ENCODE peak calls at places on chromosomes 16 and 17, in five cellular contexts. M is mammary epithelial cell, B is mesothelial cell of epicardium, U is thoracic aorta, T is HFFc6. W is an unnamed sample.
A peak's percentile ranks its signal among the peaks of the same experiment; 100 is the strongest.

GRCh38 chr16:3461120-3461519 is 17.6 kb downstream of the NAA60 start:
- DNase-seq in M (no peak), B (no peak), U (no peak), T (no peak), W (no peak)

GRCh38 chr17:59846391-59847165 is 46.2 kb downstream of the TUBD1 start:
- DNase-seq in M (peak; percentile 95), B (no peak), U (no peak), T (peak; percentile 57), W (no peak)

GRCh38 chr16:66549284-66550131 is at the start of gene TK2:
- DNase-seq in M (peak; percentile 39), B (peak; percentile 76), U (no peak), T (peak; percentile 53), W (peak; percentile 73)

GRCh38 chr17:73342057-73342522 is 30.3 kb upstream of the CDC42EP4 start:
- DNase-seq in M (peak; percentile 96), B (peak; percentile 69), U (peak; percentile 21), T (no peak), W (peak; percentile 80)

GRCh38 chr16:35750701-35751104 is 2291.3 kb downstream of the TP53TG3F start:
- DNase-seq in M (no peak), B (no peak), U (no peak), T (no peak), W (no peak)

GRCh38 chr16:47477680-47478079 is 16.5 kb downstream of the PHKB start:
- DNase-seq in M (peak; percentile 46), B (no peak), U (no peak), T (peak; percentile 41), W (no peak)

GRCh38 chr17:39962642-39963220 is at the start of gene GSDMA:
- DNase-seq in M (no peak), B (no peak), U (no peak), T (no peak), W (no peak)

GRCh38 chr17:3828151-3828851 is 17.7 kb downstream of the NCBP3 start:
- DNase-seq in M (no peak), B (no peak), U (no peak), T (peak; percentile 21), W (no peak)

GRCh38 chr17:19002805-19003542 is 1.6 kb downstream of the FAM83G start:
- DNase-seq in M (peak; percentile 13), B (no peak), U (no peak), T (peak; percentile 38), W (no peak)

GRCh38 chr16:19980866-19981265 is 92.8 kb downstream of the GPR139 start:
- DNase-seq in M (peak; percentile 1), B (no peak), U (no peak), T (no peak), W (peak; percentile 26)

GRCh38 chr16:51146256-51146924 is 4.7 kb downstream of the SALL1 start:
- DNase-seq in M (no peak), B (no peak), U (no peak), T (peak; percentile 47), W (no peak)
- TF ChIP-seq CTCF in M (no peak), B (no peak), U (no peak), T (peak; percentile 76), W (peak; percentile 23)

GRCh38 chr17:82270651-82271050 is 2.8 kb downstream of the CSNK1D start:
- DNase-seq in M (no peak), B (no peak), U (no peak), T (no peak), W (no peak)

GRCh38 chr17:82269138-82269881 is 4.2 kb downstream of the CSNK1D start:
- DNase-seq in M (no peak), B (no peak), U (no peak), T (no peak), W (no peak)

GRCh38 chr17:82266142-82266541 is 7.4 kb downstream of the CSNK1D start:
- DNase-seq in M (no peak), B (no peak), U (no peak), T (no peak), W (no peak)

GRCh38 chr17:82269882-82270500 is 3.5 kb downstream of the CSNK1D start:
- DNase-seq in M (no peak), B (no peak), U (no peak), T (no peak), W (no peak)

GRCh38 chr17:82267575-82268379 is 5.7 kb downstream of the CSNK1D start:
- DNase-seq in M (peak; percentile 86), B (no peak), U (peak; percentile 87), T (peak; percentile 96), W (no peak)
- TF ChIP-seq CTCF in M (no peak), B (no peak), U (no peak), T (peak; percentile 44), W (no peak)

GRCh38 chr16:1579214-1579613 is 32.7 kb downstream of the IFT140 start:
- DNase-seq in M (no peak), B (no peak), U (no peak), T (no peak), W (no peak)
- TF ChIP-seq CTCF in M (no peak), B (no peak), U (no peak), T (no peak), W (no peak)

GRCh38 chr17:29709861-29710849 is 87.4 kb upstream of the CORO6 start:
- DNase-seq in M (no peak), B (no peak), U (no peak), T (peak; percentile 13), W (no peak)
- TF ChIP-seq CTCF in M (no peak), B (no peak), U (no peak), T (no peak), W (no peak)

DNA sequence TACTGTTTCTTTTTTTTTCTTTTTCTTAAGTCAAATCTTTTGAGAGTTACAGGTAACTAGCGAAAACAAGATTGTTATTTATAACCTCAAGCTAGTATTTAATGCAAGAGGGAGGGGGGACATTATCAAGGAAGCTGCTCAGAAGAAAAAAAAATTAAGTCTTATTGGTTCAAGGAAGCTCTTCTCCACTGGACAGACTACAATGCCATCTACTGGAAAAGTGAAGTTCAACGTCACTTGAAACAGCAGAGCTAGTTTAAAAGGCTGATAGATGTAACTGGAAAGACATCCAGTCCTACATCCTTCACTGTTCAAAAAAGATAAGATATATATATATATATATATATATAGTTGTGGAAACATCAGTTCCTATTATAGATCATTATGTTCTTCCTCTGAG is 418.0 kb upstream of the PSMD7 start:
- DNase-seq in M (peak; percentile 35), B (no peak), U (no peak), T (peak; percentile 66), W (no peak)
- TF ChIP-seq CTCF in M (peak; percentile 33), B (peak; percentile 26), U (peak; percentile 61), T (peak; percentile 76), W (peak; percentile 21)

GRCh38 chr17:27602721-27603445 is 28.1 kb upstream of the LGALS9 start:
- DNase-seq in M (peak; percentile 40), B (peak; percentile 84), U (peak; percentile 41), T (peak; percentile 58), W (peak; percentile 88)

GRCh38 chr17:27605409-27605808 is 25.6 kb upstream of the LGALS9 start:
- DNase-seq in M (no peak), B (no peak), U (no peak), T (no peak), W (no peak)

GRCh38 chr17:27603870-27604794 is 26.9 kb upstream of the LGALS9 start:
- DNase-seq in M (no peak), B (no peak), U (no peak), T (no peak), W (no peak)

GRCh38 chr17:27601975-27602302 is 29.0 kb upstream of the LGALS9 start:
- DNase-seq in M (no peak), B (no peak), U (no peak), T (no peak), W (no peak)

DNA sequence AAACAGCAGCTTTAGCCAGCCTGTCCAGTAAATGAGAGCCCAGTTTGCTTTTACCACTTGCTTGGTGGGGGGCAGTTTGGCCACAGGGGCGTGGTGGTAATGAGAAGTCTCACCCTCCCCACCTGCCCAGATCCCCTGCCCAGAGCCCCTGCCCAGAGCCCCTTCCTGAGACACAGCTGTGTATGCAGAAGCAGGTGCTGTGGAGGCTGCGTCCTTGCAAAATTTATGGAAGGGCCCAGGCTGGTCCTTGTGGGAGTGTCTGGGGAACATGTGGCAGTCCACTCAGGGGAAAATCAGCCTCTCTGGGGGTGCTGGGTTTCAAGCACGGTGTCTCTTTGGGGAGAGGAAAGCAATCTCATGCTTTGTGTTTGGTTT is 27.6 kb upstream of the LGALS9 start:
- DNase-seq in M (no peak), B (no peak), U (no peak), T (no peak), W (no peak)
- TF ChIP-seq CTCF in M (no peak), B (peak; percentile 18), U (no peak), T (peak; percentile 43), W (no peak)

DNA sequence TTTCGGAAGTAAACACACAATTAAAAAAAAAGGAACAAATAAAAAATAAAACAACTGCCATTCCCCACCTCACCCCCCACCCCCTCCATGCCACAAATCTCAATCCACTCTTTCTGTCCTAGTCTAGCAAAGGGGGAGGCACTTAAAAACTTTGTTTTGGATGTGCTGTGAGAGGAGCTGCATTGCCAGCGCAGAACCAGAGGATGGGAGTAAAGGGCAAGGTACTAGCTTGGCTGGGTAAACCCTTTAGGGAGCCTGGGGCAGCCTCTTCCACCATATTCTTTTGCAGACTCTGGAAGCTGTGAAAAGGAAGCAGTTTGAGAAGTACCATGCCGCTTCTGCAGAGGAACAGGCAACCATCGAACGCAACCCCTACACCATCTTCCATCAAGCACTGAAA is 1.4 kb downstream of the MRPS7 start:
- DNase-seq in M (no peak), B (no peak), U (no peak), T (no peak), W (no peak)
- TF ChIP-seq CTCF in M (no peak), B (no peak), U (no peak), T (no peak), W (no peak)

GRCh38 chr16:78930561-78930960 is 670.0 kb downstream of the MAF start:
- DNase-seq in M (no peak), B (no peak), U (no peak), T (no peak), W (no peak)

GRCh38 chr16:78929798-78930197 is 670.7 kb downstream of the MAF start:
- DNase-seq in M (no peak), B (no peak), U (no peak), T (no peak), W (no peak)

GRCh38 chr16:78919852-78920251 is 680.7 kb downstream of the MAF start:
- DNase-seq in M (no peak), B (no peak), U (no peak), T (no peak), W (no peak)

GRCh38 chr16:78926723-78927200 is 673.8 kb downstream of the MAF start:
- DNase-seq in M (no peak), B (no peak), U (no peak), T (no peak), W (no peak)

DNA sequence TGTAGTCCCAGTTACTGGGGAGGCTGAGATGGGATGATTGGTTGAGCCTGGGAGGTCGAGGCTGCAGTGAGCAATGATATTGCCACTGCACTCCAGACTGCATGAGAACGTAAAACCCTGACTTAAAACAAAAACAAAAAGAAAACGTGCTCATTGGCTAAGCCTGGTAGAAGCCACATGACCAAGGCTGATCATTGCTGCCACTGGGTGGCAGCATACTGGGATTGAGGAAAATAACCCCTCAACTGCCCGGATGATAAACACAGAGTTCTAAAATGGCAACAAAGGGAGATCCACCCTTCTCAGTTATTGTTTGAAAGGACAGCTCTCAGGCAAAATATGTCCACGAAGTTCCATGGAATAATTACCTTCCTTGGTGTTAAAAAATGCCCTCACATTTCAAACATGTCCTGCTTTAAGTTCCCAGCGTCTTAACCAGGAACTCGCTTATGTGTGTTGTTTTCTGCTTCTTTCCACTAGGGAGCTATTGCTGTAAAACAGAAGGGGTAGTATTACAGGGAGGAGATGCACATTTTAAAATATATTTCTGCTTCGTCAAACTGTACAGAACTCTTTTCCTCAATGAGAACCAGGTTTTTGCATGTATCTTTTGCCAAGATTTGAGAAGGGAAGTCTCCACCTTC is 675.3 kb downstream of the MAF start:
- DNase-seq in M (no peak), B (no peak), U (no peak), T (no peak), W (peak; percentile 46)
- TF ChIP-seq CTCF in M (peak; percentile 46), B (peak; percentile 34), U (peak; percentile 9), T (peak; percentile 59), W (peak; percentile 71)

W was measured in glutamatergic neuron.